ENCODE peak calls at places on chromosomes 11 and 22, in eight cellular contexts. Z is DMS53; C is AG04450; P is brain microvascular endothelial cell; D is esophagus muscularis mucosa; T is mucosa of gallbladder; Y is thoracic aorta; G is activated effector memory CD4-positive, alpha-beta T cell treated with Interleukin-2 at 50 U/mL for 16 hours. K is an unnamed sample.

GRCh38 chr22:44944891-44945600 is 64.8 kb downstream of the PHF21B start:
- DNase-seq in Z (peak), C (no peak), P (no peak), D (no peak), T (no peak), Y (no peak), G (no peak), K (no peak)

GRCh38 chr22:38284042-38284402 is 11.2 kb upstream of the TMEM184B start:
- DNase-seq in Z (no peak), C (peak), P (peak), D (no peak), T (peak), Y (peak), G (no peak), K (no peak)

GRCh38 chr11:122202161-122202950 is 86.3 kb upstream of the BLID start:
- DNase-seq in Z (no peak), C (peak), P (peak), D (peak), T (peak), Y (no peak), G (no peak), K (no peak)

GRCh38 chr11:36751251-36751839 is 153.3 kb upstream of the RAG2 start:
- DNase-seq in Z (no peak), C (no peak), P (no peak), D (no peak), T (no peak), Y (no peak), G (no peak), K (no peak)

GRCh38 chr11:11862995-11863394 is 21.2 kb downstream of the USP47 start:
- DNase-seq in Z (no peak), C (no peak), P (no peak), D (no peak), T (no peak), Y (no peak), G (no peak), K (no peak)

GRCh38 chr11:45468265-45468856 is 182.2 kb upstream of the SYT13 start:
- DNase-seq in Z (no peak), C (no peak), P (peak), D (no peak), T (no peak), Y (no peak), G (no peak), K (no peak)

GRCh38 chr11:69071086-69071800 is 22.5 kb downstream of the TPCN2 start:
- DNase-seq in Z (no peak), C (no peak), P (no peak), D (no peak), T (no peak), Y (no peak), G (no peak), K (no peak)

GRCh38 chr22:17638182-17638431 is 450 bp upstream of the BCL2L13 start:
- DNase-seq in Z (peak), C (no peak), P (no peak), D (no peak), T (no peak), Y (no peak), G (no peak), K (no peak)

GRCh38 chr11:113014731-113015455 is 53.7 kb downstream of the NCAM1 start:
- DNase-seq in Z (peak), C (no peak), P (no peak), D (no peak), T (no peak), Y (no peak), G (no peak), K (no peak)

GRCh38 chr22:39731481-39731880 is 160.9 kb downstream of the CACNA1I start:
- DNase-seq in Z (no peak), C (no peak), P (no peak), D (no peak), T (no peak), Y (no peak), G (no peak), K (no peak)

GRCh38 chr11:94449437-94449836 is 44.2 kb downstream of the MRE11 start:
- DNase-seq in Z (peak), C (peak), P (peak), D (no peak), T (no peak), Y (no peak), G (no peak), K (no peak)

GRCh38 chr11:122981388-122982264 is at the start of gene BSX:
- DNase-seq in Z (peak), C (no peak), P (peak), D (no peak), T (peak), Y (no peak), G (peak), K (peak)

GRCh38 chr11:69080361-69080973 is 31.7 kb downstream of the TPCN2 start:
- DNase-seq in Z (no peak), C (no peak), P (peak), D (no peak), T (no peak), Y (no peak), G (peak), K (no peak)

GRCh38 chr11:113593698-113594308 is 112.3 kb downstream of the TMPRSS5 start:
- DNase-seq in Z (no peak), C (no peak), P (no peak), D (no peak), T (no peak), Y (no peak), G (no peak), K (no peak)

GRCh38 chr11:25794804-25795203 is 537.1 kb upstream of the ANO3 start:
- DNase-seq in Z (no peak), C (no peak), P (no peak), D (no peak), T (no peak), Y (no peak), G (no peak), K (no peak)

GRCh38 chr11:120061036-120061760 is 76.7 kb downstream of the TRIM29 start:
- DNase-seq in Z (no peak), C (no peak), P (peak), D (peak), T (no peak), Y (no peak), G (no peak), K (no peak)

GRCh38 chr11:1195690-1196515 is 27.0 kb upstream of the MUC5B start:
- DNase-seq in Z (no peak), C (no peak), P (no peak), D (no peak), T (no peak), Y (no peak), G (no peak), K (no peak)

K was measured in effector memory CD8-positive, alpha-beta T cell.